ENCODE peak calls at places on chromosomes 2 and 18, in five cellular contexts. R is cardiac fibroblast, W is foreskin fibroblast, Y is DMS53, T is tibial artery. V is an unnamed sample.

GRCh38 chr18:58865714-58866113 is 1.0 kb downstream of the ZNF532 start:
- DNase-seq in W (peak), R (no peak), Y (no peak), T (peak), V (no peak)

GRCh38 chr18:49550621-49551020 is 11.2 kb upstream of the LIPG start:
- DNase-seq in T (no peak), Y (no peak), R (no peak), W (no peak), V (no peak)

GRCh38 chr2:98269274-98269673 is 77.0 kb upstream of the CNGA3 start:
- DNase-seq in R (peak), Y (peak), T (no peak), W (peak), V (no peak)

GRCh38 chr2:43098539-43098938 is 127.9 kb downstream of the ZFP36L2 start:
- DNase-seq in T (no peak), R (no peak), W (no peak), Y (no peak), V (no peak)

GRCh38 chr2:64766841-64767669 is 113.3 kb upstream of the SERTAD2 start:
- DNase-seq in Y (peak), R (peak), T (no peak), W (peak), V (no peak)

GRCh38 chr18:56903686-56904085 is 243.2 kb upstream of the BOD1L2 start:
- DNase-seq in W (no peak), T (no peak), Y (no peak), R (no peak), V (no peak)

GRCh38 chr2:86028763-86029381 is 76.8 kb downstream of the POLR1A start:
- DNase-seq in T (peak), W (no peak), Y (no peak), R (peak), V (no peak)

GRCh38 chr2:8694737-8695136 is 12.9 kb downstream of the ID2 start:
- DNase-seq in W (peak), T (no peak), R (peak), Y (no peak), V (no peak)

GRCh38 chr2:27954771-27955384 is 64.3 kb downstream of the BABAM2 start:
- DNase-seq in W (peak), Y (peak), R (peak), T (peak), V (peak)

GRCh38 chr2:159894145-159894838 is 96.3 kb upstream of the CD302 start:
- DNase-seq in Y (no peak), T (no peak), R (no peak), W (no peak), V (no peak)

GRCh38 chr2:169573160-169573973 is at the start of gene FASTKD1:
- DNase-seq in Y (peak), R (peak), T (peak), W (peak), V (peak)

GRCh38 chr2:11766016-11766415 is 19.6 kb downstream of the LPIN1 start:
- DNase-seq in T (no peak), Y (no peak), R (no peak), W (no peak), V (no peak)

GRCh38 chr2:43158259-43158880 is 68.0 kb downstream of the ZFP36L2 start:
- DNase-seq in R (peak), Y (peak), T (peak), W (peak), V (no peak)

GRCh38 chr2:3534251-3534814 is 15.0 kb upstream of the ADI1 start:
- DNase-seq in R (no peak), Y (no peak), T (no peak), W (no peak), V (no peak)

GRCh38 chr2:49857371-49858112 is 703.2 kb upstream of the FSHR start:
- DNase-seq in W (no peak), T (no peak), Y (no peak), R (no peak), V (no peak)

GRCh38 chr2:2898744-2899143 is 478.9 kb downstream of the EIPR1 start:
- DNase-seq in R (no peak), Y (no peak), T (no peak), W (no peak), V (no peak)

V was measured in SK-N-MC.